ENCODE peak calls at places on chromosomes 4 and X, in seven cellular contexts. W is tibial nerve; H is GM20000; C is foreskin fibroblast; T is astrocyte; Y is CD8-positive, alpha-beta T cell; L is GM12865. O is an unnamed sample.
A peak's percentile ranks its signal among the peaks of the same experiment; 100 is the strongest.

GRCh38 chrX:121958886-121959285 is 911.5 kb downstream of the GLUD2 start:
- DNase-seq in C (peak; percentile 67), T (peak; percentile 27), H (no peak), Y (no peak), W (no peak), L (peak; percentile 21), O (no peak)

GRCh38 chrX:131830400-131831184 is 192.5 kb upstream of the STK26 start:
- DNase-seq in W (peak; percentile 76), H (peak; percentile 49), L (no peak), T (peak; percentile 30), Y (peak; percentile 49), C (peak; percentile 47), O (peak; percentile 41)

GRCh38 chrX:48497871-48498270 is 10.9 kb upstream of the PORCN start:
- DNase-seq in L (no peak), W (no peak), T (no peak), H (no peak), C (no peak), Y (no peak), O (no peak)

GRCh38 chrX:101417981-101418841 is 10.2 kb downstream of the HNRNPH2 start:
- DNase-seq in T (peak; percentile 14), W (peak; percentile 36), L (peak; percentile 60), C (no peak), Y (peak; percentile 12), H (peak; percentile 26), O (peak; percentile 42)

GRCh38 chr4:164438321-164438720 is 315.6 kb upstream of the SMIM31 start:
- DNase-seq in H (no peak), T (peak; percentile 55), Y (no peak), L (no peak), C (no peak), W (no peak), O (no peak)

GRCh38 chrX:19865567-19866363 is 21.6 kb downstream of the SH3KBP1 start:
- DNase-seq in L (peak; percentile 50), Y (no peak), H (no peak), T (no peak), W (peak; percentile 7), C (no peak), O (no peak)

GRCh38 chr4:19961092-19961491 is 290.6 kb upstream of the SLIT2 start:
- DNase-seq in C (peak; percentile 72), L (no peak), Y (no peak), W (no peak), H (no peak), T (peak; percentile 87), O (no peak)

GRCh38 chr4:65007841-65008439 is 598.7 kb upstream of the TECRL start:
- DNase-seq in W (no peak), H (peak; percentile 10), L (peak; percentile 41), Y (no peak), T (peak; percentile 42), C (no peak), O (no peak)

GRCh38 chrX:141839856-141840255 is 1.7 kb downstream of the MAGEC3 start:
- DNase-seq in L (no peak), Y (no peak), H (no peak), W (no peak), C (no peak), T (peak; percentile 50), O (no peak)

GRCh38 chrX:131843996-131844395 is 179.1 kb upstream of the STK26 start:
- DNase-seq in C (no peak), L (no peak), T (no peak), H (no peak), W (no peak), Y (no peak), O (no peak)

GRCh38 chr4:61202100-61202637 is 2.0 kb downstream of the ADGRL3 start:
- DNase-seq in L (no peak), W (no peak), T (no peak), H (peak; percentile 18), C (no peak), Y (no peak), O (no peak)

GRCh38 chrX:93874554-93874953 is 200.5 kb downstream of the FAM133A start:
- DNase-seq in T (no peak), Y (no peak), L (peak; percentile 1), H (no peak), W (peak; percentile 19), C (no peak), O (no peak)

GRCh38 chrX:123764967-123765871 is 32.4 kb upstream of the THOC2 start:
- DNase-seq in T (peak; percentile 78), C (peak; percentile 81), W (peak; percentile 71), L (peak; percentile 83), H (peak; percentile 74), Y (peak; percentile 32), O (peak; percentile 19)

GRCh38 chr4:8073206-8073863 is 85.3 kb downstream of the ABLIM2 start:
- DNase-seq in C (no peak), T (no peak), Y (no peak), L (no peak), H (no peak), W (no peak), O (no peak)

GRCh38 chr4:38170380-38170779 is 210.2 kb downstream of the PTTG2 start:
- DNase-seq in L (no peak), T (no peak), W (no peak), Y (no peak), H (no peak), C (no peak), O (no peak)

GRCh38 chr4:76430519-76431388 is 4.3 kb upstream of the SHROOM3 start:
- DNase-seq in Y (no peak), H (peak; percentile 65), C (peak; percentile 27), T (peak; percentile 34), L (peak; percentile 64), W (peak; percentile 33), O (no peak)

GRCh38 chr4:150570862-150571261 is 11.1 kb upstream of the MAB21L2 start:
- DNase-seq in T (no peak), W (no peak), C (no peak), L (no peak), Y (no peak), H (no peak), O (no peak)

GRCh38 chrX:132489256-132490085 is 633 bp upstream of the MBNL3 start:
- DNase-seq in T (peak; percentile 10), W (peak; percentile 13), Y (peak; percentile 43), H (peak; percentile 58), L (peak; percentile 78), C (peak; percentile 57), O (peak; percentile 48)

GRCh38 chr4:104860227-104861123 is 286.2 kb upstream of the TET2 start:
- DNase-seq in T (peak; percentile 43), H (peak; percentile 59), Y (peak; percentile 26), C (peak; percentile 1), W (peak; percentile 83), L (peak; percentile 87), O (no peak)

GRCh38 chr4:153137168-153137567 is 67.1 kb upstream of the TRIM2 start:
- DNase-seq in C (peak; percentile 71), L (no peak), T (peak; percentile 91), Y (no peak), W (no peak), H (no peak), O (no peak)

GRCh38 chr4:170014359-170015008 is 11.7 kb downstream of the MFAP3L start:
- DNase-seq in T (peak; percentile 88), H (no peak), W (no peak), Y (no peak), C (no peak), L (no peak), O (no peak)

GRCh38 chrX:45322382-45322781 is 121.7 kb upstream of the DIPK2B start:
- DNase-seq in T (peak; percentile 64), L (peak; percentile 0), H (no peak), C (peak; percentile 76), W (peak; percentile 24), Y (no peak), O (no peak)

GRCh38 chrX:134732676-134733075 is 74.4 kb upstream of the PLAC1 start:
- DNase-seq in C (no peak), Y (no peak), H (no peak), L (no peak), W (no peak), T (peak; percentile 43), O (no peak)

GRCh38 chrX:134725103-134725690 is 66.9 kb upstream of the PLAC1 start:
- DNase-seq in C (no peak), W (no peak), L (peak; percentile 12), Y (no peak), T (no peak), H (no peak), O (no peak)

GRCh38 chrX:134721766-134722532 is 63.7 kb upstream of the PLAC1 start:
- DNase-seq in L (no peak), H (no peak), W (no peak), C (no peak), Y (no peak), T (no peak), O (no peak)

GRCh38 chrX:134732152-134732551 is 73.9 kb upstream of the PLAC1 start:
- DNase-seq in H (no peak), Y (no peak), W (no peak), T (no peak), L (no peak), C (no peak), O (no peak)

GRCh38 chrX:134727363-134727762 is 69.1 kb upstream of the PLAC1 start:
- DNase-seq in T (no peak), W (no peak), L (no peak), C (no peak), Y (no peak), H (no peak), O (no peak)
- TF ChIP-seq CTCF in T (no peak), W (no peak), L (no peak), C (peak; percentile 15), Y (no peak), H (no peak), O (no peak)

GRCh38 chrX:102840871-102841705 is 96.0 kb upstream of the RAB40AL start:
- DNase-seq in T (no peak), L (peak; percentile 22), H (no peak), C (no peak), Y (no peak), W (no peak), O (no peak)
- TF ChIP-seq CTCF in T (no peak), L (no peak), H (no peak), C (no peak), Y (no peak), W (no peak), O (no peak)

GRCh38 chr4:79247695-79248394 is 78.0 kb downstream of the NAA11 start:
- DNase-seq in H (no peak), L (no peak), T (no peak), W (no peak), C (no peak), Y (no peak), O (no peak)

GRCh38 chr4:79253168-79253567 is 72.7 kb downstream of the NAA11 start:
- DNase-seq in W (no peak), Y (no peak), C (no peak), T (no peak), L (no peak), H (no peak), O (no peak)

GRCh38 chr4:79249879-79250503 is 75.9 kb downstream of the NAA11 start:
- DNase-seq in Y (no peak), C (no peak), H (no peak), T (no peak), W (no peak), L (no peak), O (no peak)

GRCh38 chr4:79248610-79249009 is 77.3 kb downstream of the NAA11 start:
- DNase-seq in Y (no peak), T (no peak), W (no peak), L (no peak), C (no peak), H (no peak), O (no peak)

GRCh38 chr4:79250887-79251286 is 75.0 kb downstream of the NAA11 start:
- DNase-seq in H (no peak), W (no peak), C (no peak), L (no peak), T (no peak), Y (no peak), O (no peak)
- TF ChIP-seq CTCF in H (no peak), W (no peak), C (no peak), L (no peak), T (no peak), Y (no peak), O (no peak)

GRCh38 chrX:103722505-103722904 is 11.8 kb downstream of the TMEM31 start:
- DNase-seq in W (no peak), Y (no peak), T (peak; percentile 41), L (no peak), C (peak; percentile 56), H (no peak), O (no peak)
- TF ChIP-seq CTCF in W (no peak), Y (no peak), T (no peak), L (no peak), C (no peak), H (no peak), O (no peak)

O was measured in natural killer cell.